ENCODE peak calls at places on chromosomes 13 and 19, in eight cellular contexts. N, M, S, A, H, O, W and V are unnamed samples.

GRCh38 chr13:94825507-94825906 is 113.2 kb upstream of the SOX21 start:
- DNase-seq in N (no peak), M (no peak), S (no peak), A (peak; percentile 15), H (no peak), O (no peak), W (peak; percentile 2), V (peak; percentile 75)

GRCh38 chr13:93517658-93518057 is 291.1 kb downstream of the GPC6 start:
- DNase-seq in N (no peak), M (no peak), S (no peak), A (no peak), H (no peak), O (no peak), W (no peak), V (no peak)

GRCh38 chr13:48437381-48437780 is 24.5 kb upstream of the LPAR6 start:
- DNase-seq in N (no peak), M (peak; percentile 36), S (no peak), A (peak; percentile 92), H (peak; percentile 9), O (no peak), W (no peak), V (peak; percentile 88)

GRCh38 chr13:41827507-41828213 is 133.2 kb downstream of the VWA8 start:
- DNase-seq in N (peak; percentile 88), M (no peak), S (peak; percentile 39), A (peak; percentile 93), H (peak; percentile 6), O (no peak), W (peak; percentile 89), V (peak; percentile 97)

GRCh38 chr13:33849211-33849610 is 31.3 kb downstream of the RFC3 start:
- DNase-seq in N (no peak), M (no peak), S (no peak), A (no peak), H (no peak), O (no peak), W (no peak), V (no peak)

GRCh38 chr13:59099182-59099950 is 1064.4 kb downstream of the DIAPH3 start:
- DNase-seq in N (no peak), M (no peak), S (no peak), A (no peak), H (no peak), O (no peak), W (no peak), V (peak; percentile 87)

GRCh38 chr19:46591254-46591653 is 9.9 kb upstream of the CALM3 start:
- DNase-seq in N (no peak), M (no peak), S (no peak), A (no peak), H (no peak), O (no peak), W (no peak), V (no peak)

GRCh38 chr19:10691883-10692282 is 9.4 kb upstream of the QTRT1 start:
- DNase-seq in N (no peak), M (no peak), S (no peak), A (no peak), H (no peak), O (no peak), W (no peak), V (no peak)

GRCh38 chr13:46964789-46965527 is 68.1 kb upstream of the HTR2A start:
- DNase-seq in N (peak; percentile 48), M (no peak), S (no peak), A (peak; percentile 66), H (no peak), O (no peak), W (peak; percentile 41), V (peak; percentile 32)

GRCh38 chr19:55212447-55212846 is 3.1 kb upstream of the PTPRH start:
- DNase-seq in N (peak; percentile 95), M (no peak), S (peak; percentile 72), A (no peak), H (peak; percentile 48), O (no peak), W (no peak), V (no peak)

GRCh38 chr19:32873560-32873959 is 4.0 kb upstream of the SLC7A9 start:
- DNase-seq in N (no peak), M (no peak), S (no peak), A (no peak), H (no peak), O (no peak), W (no peak), V (no peak)

GRCh38 chr19:58123354-58123753 is 25.3 kb upstream of the ZSCAN18 start:
- DNase-seq in N (no peak), M (no peak), S (no peak), A (no peak), H (no peak), O (no peak), W (no peak), V (no peak)

GRCh38 chr13:98484289-98485219 is 92.4 kb downstream of the STK24 start:
- DNase-seq in N (peak; percentile 97), M (peak; percentile 84), S (peak; percentile 97), A (peak; percentile 90), H (peak; percentile 77), O (peak; percentile 54), W (peak; percentile 93), V (peak; percentile 95)

GRCh38 chr19:54013866-54014265 is 22.4 kb downstream of the CACNG6 start:
- DNase-seq in N (no peak), M (no peak), S (no peak), A (no peak), H (no peak), O (no peak), W (no peak), V (no peak)

GRCh38 chr19:54010474-54010873 is 19.0 kb downstream of the CACNG6 start:
- DNase-seq in N (no peak), M (no peak), S (no peak), A (no peak), H (no peak), O (no peak), W (no peak), V (no peak)

GRCh38 chr19:54014920-54015560 is 23.6 kb downstream of the CACNG6 start:
- DNase-seq in N (no peak), M (no peak), S (no peak), A (no peak), H (no peak), O (no peak), W (no peak), V (no peak)

GRCh38 chr19:54011507-54012211 is 20.2 kb downstream of the CACNG6 start:
- DNase-seq in N (no peak), M (no peak), S (no peak), A (no peak), H (no peak), O (no peak), W (no peak), V (no peak)

DNA sequence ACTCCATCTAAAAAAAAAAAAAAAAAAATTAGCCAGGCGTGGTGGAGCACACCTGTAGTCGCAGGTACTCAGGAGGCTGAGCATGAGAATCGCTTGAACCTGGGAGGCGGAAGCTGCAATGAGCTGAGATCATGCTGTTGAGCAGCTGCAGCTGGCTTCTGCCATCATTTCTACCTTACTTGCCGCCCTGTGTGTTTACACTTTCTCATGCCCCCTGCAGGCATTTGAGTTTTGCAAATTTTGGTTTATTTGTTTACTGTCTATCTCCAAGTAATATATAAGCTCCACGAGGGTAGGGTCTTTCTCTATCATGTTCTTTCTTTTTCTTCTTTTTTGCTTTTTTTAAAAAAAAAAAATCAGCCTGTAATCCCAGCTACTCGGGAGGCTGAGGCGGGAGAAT is 18.0 kb downstream of the CACNG6 start:
- DNase-seq in N (peak; percentile 48), M (no peak), S (no peak), A (no peak), H (no peak), O (no peak), W (no peak), V (no peak)
- TF ChIP-seq CTCF in N (peak; percentile 25), M (no peak), S (no peak), A (no peak), H (no peak), O (no peak), W (no peak), V (peak; percentile 11)

DNA sequence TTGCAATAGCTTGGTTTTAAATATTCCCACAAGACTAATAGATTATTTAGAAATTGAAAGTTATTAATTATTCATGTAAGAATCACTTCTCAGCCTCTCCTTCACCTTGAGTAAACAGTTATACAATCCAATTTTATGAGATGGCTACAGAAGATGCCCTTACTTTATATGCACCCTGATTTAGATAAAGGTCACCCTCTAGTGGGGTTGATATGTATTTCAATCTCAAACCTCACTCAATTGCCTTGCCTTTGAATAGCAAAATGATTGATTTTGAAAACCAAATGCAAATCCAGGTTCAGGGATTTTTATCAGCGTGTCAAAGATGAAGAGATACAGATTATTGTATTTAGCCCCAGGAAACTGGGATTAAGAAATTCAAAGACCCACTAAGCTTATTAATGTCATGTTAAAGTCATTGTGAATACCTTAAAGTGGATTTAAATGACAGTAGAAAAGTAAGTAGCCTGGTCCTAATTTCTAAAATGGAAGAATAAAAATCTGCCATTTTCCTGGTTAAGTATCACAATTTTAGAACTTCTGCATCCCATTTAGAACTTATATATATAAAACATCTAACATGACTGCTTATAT is 305.1 kb downstream of the ITGBL1 start:
- DNase-seq in N (peak; percentile 70), M (no peak), S (no peak), A (peak; percentile 71), H (no peak), O (no peak), W (peak; percentile 16), V (peak; percentile 79)
- TF ChIP-seq CTCF in N (peak; percentile 68), M (peak; percentile 39), S (peak; percentile 24), A (peak; percentile 67), H (no peak), O (no peak), W (peak; percentile 81), V (peak; percentile 66)

DNA sequence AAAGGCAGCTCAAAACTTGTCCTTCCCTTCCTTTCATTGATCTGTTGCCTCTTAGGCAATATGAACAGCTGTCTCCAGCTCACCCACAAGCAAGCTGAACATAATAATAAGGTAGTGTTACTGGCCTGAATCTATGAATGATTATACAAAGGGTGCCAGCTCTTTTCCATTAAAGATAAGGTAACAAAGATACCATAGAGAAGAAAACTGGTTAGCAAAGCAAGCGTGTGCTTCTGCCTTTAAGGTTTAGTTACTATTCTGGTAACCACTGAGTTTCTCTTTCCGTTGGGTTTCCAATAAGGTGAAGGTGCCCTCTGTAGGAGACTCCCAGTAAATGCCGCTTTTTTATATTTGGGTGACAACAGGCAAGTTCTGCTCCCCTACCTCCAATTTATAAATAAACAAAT is 12.1 kb upstream of the DACH1 start:
- DNase-seq in N (peak; percentile 30), M (no peak), S (peak; percentile 8), A (no peak), H (no peak), O (no peak), W (no peak), V (peak; percentile 66)
- TF ChIP-seq CTCF in N (peak; percentile 54), M (peak; percentile 30), S (peak; percentile 46), A (no peak), H (no peak), O (peak; percentile 46), W (peak; percentile 49), V (peak; percentile 74)

GRCh38 chr13:28117689-28118377 is 17.5 kb upstream of the FLT3 start:
- DNase-seq in N (peak; percentile 37), M (peak; percentile 40), S (no peak), A (peak; percentile 16), H (no peak), O (no peak), W (no peak), V (peak; percentile 55)

GRCh38 chr13:28120317-28120716 is 18.0 kb upstream of the PAN3 start:
- DNase-seq in N (no peak), M (no peak), S (no peak), A (no peak), H (no peak), O (no peak), W (no peak), V (no peak)

GRCh38 chr13:28121224-28121623 is 17.1 kb upstream of the PAN3 start:
- DNase-seq in N (no peak), M (no peak), S (no peak), A (no peak), H (no peak), O (no peak), W (no peak), V (no peak)

GRCh38 chr13:28116736-28117135 is 16.4 kb upstream of the FLT3 start:
- DNase-seq in N (no peak), M (no peak), S (no peak), A (no peak), H (no peak), O (no peak), W (no peak), V (no peak)
- TF ChIP-seq CTCF in N (no peak), M (no peak), S (no peak), A (no peak), H (no peak), O (no peak), W (no peak), V (no peak)